ENCODE peak calls at places on chromosomes 13 and 19, in five cellular contexts. One of them, this sample, is unnamed.

GRCh38 chr13:61536443-61536842 is 120.8 kb upstream of the PCDH20 start:
- DNase-seq in choroid plexus epithelial cell: no peak
- DNase-seq in osteocyte: no peak
- DNase-seq in adrenal gland: no peak
- DNase-seq in Calu3: no peak
- DNase-seq in this sample: no peak

GRCh38 chr19:47037766-47038165 is 10.7 kb downstream of the TMEM160 start:
- DNase-seq in choroid plexus epithelial cell: no peak
- DNase-seq in osteocyte: no peak
- DNase-seq in Calu3: no peak
- DNase-seq in adrenal gland: no peak
- DNase-seq in this sample: no peak

GRCh38 chr13:109779074-109779473 is 7.3 kb downstream of the IRS2 start:
- DNase-seq in Calu3: no peak
- DNase-seq in osteocyte: no peak
- DNase-seq in choroid plexus epithelial cell: no peak
- DNase-seq in adrenal gland: no peak
- DNase-seq in this sample: no peak

GRCh38 chr13:29496241-29496712 is 99.2 kb downstream of the SLC7A1 start:
- DNase-seq in osteocyte: no peak
- DNase-seq in choroid plexus epithelial cell: no peak
- DNase-seq in adrenal gland: no peak
- DNase-seq in Calu3: peak
- DNase-seq in this sample: peak

GRCh38 chr13:107043016-107043957 is 475.4 kb upstream of the ARGLU1 start:
- DNase-seq in osteocyte: no peak
- DNase-seq in Calu3: no peak
- DNase-seq in choroid plexus epithelial cell: no peak
- DNase-seq in adrenal gland: no peak
- DNase-seq in this sample: no peak

GRCh38 chr19:24033308-24033961 is 53.6 kb upstream of the ZNF254 start:
- DNase-seq in choroid plexus epithelial cell: peak
- DNase-seq in adrenal gland: peak
- DNase-seq in osteocyte: peak
- DNase-seq in Calu3: peak
- DNase-seq in this sample: peak

GRCh38 chr13:111006508-111007031 is 91.7 kb upstream of the ANKRD10 start:
- DNase-seq in choroid plexus epithelial cell: peak
- DNase-seq in adrenal gland: peak
- DNase-seq in osteocyte: no peak
- DNase-seq in Calu3: no peak
- DNase-seq in this sample: no peak

GRCh38 chr19:19642506-19643157 is 825 bp downstream of the GMIP start:
- DNase-seq in Calu3: no peak
- DNase-seq in osteocyte: no peak
- DNase-seq in choroid plexus epithelial cell: no peak
- DNase-seq in adrenal gland: no peak
- DNase-seq in this sample: peak

GRCh38 chr19:41933131-41933458 is 4.8 kb upstream of the ERFL start:
- DNase-seq in osteocyte: no peak
- DNase-seq in Calu3: no peak
- DNase-seq in adrenal gland: no peak
- DNase-seq in choroid plexus epithelial cell: no peak
- DNase-seq in this sample: no peak

GRCh38 chr19:20470345-20471119 is 95.0 kb downstream of the ZNF737 start:
- DNase-seq in Calu3: no peak
- DNase-seq in adrenal gland: no peak
- DNase-seq in osteocyte: no peak
- DNase-seq in choroid plexus epithelial cell: no peak
- DNase-seq in this sample: no peak

GRCh38 chr13:36848228-36848982 is 29.4 kb downstream of the RFXAP start:
- DNase-seq in choroid plexus epithelial cell: peak
- DNase-seq in osteocyte: no peak
- DNase-seq in adrenal gland: no peak
- DNase-seq in Calu3: peak
- DNase-seq in this sample: peak

GRCh38 chr19:8110931-8111330 is 38.5 kb downstream of the FBN3 start:
- DNase-seq in Calu3: no peak
- DNase-seq in adrenal gland: no peak
- DNase-seq in osteocyte: no peak
- DNase-seq in choroid plexus epithelial cell: no peak
- DNase-seq in this sample: no peak

GRCh38 chr13:38582133-38582532 is 104.7 kb upstream of the FREM2 start:
- DNase-seq in choroid plexus epithelial cell: peak
- DNase-seq in adrenal gland: no peak
- DNase-seq in Calu3: peak
- DNase-seq in osteocyte: no peak
- DNase-seq in this sample: peak
- TF ChIP-seq CTCF in choroid plexus epithelial cell: peak
- TF ChIP-seq CTCF in adrenal gland: peak
- TF ChIP-seq CTCF in Calu3: peak
- TF ChIP-seq CTCF in osteocyte: peak
- TF ChIP-seq CTCF in this sample: peak

GRCh38 chr13:44116562-44117315 is 237.0 kb downstream of the LACC1 start:
- DNase-seq in Calu3: no peak
- DNase-seq in osteocyte: no peak
- DNase-seq in choroid plexus epithelial cell: peak
- DNase-seq in adrenal gland: no peak
- DNase-seq in this sample: no peak
- TF ChIP-seq CTCF in Calu3: no peak
- TF ChIP-seq CTCF in osteocyte: no peak
- TF ChIP-seq CTCF in choroid plexus epithelial cell: peak
- TF ChIP-seq CTCF in adrenal gland: no peak
- TF ChIP-seq CTCF in this sample: no peak

GRCh38 chr19:1364070-1364719 is 19.5 kb upstream of the NDUFS7 start:
- DNase-seq in adrenal gland: no peak
- DNase-seq in Calu3: no peak
- DNase-seq in choroid plexus epithelial cell: peak
- DNase-seq in osteocyte: no peak
- DNase-seq in this sample: no peak
- TF ChIP-seq CTCF in adrenal gland: no peak
- TF ChIP-seq CTCF in Calu3: no peak
- TF ChIP-seq CTCF in choroid plexus epithelial cell: peak
- TF ChIP-seq CTCF in osteocyte: peak
- TF ChIP-seq CTCF in this sample: no peak

GRCh38 chr19:55099557-55100506 is 17.6 kb downstream of the PPP1R12C start:
- DNase-seq in Calu3: peak
- DNase-seq in osteocyte: no peak
- DNase-seq in adrenal gland: peak
- DNase-seq in choroid plexus epithelial cell: no peak
- DNase-seq in this sample: no peak
- TF ChIP-seq CTCF in Calu3: no peak
- TF ChIP-seq CTCF in osteocyte: peak
- TF ChIP-seq CTCF in adrenal gland: no peak
- TF ChIP-seq CTCF in choroid plexus epithelial cell: peak
- TF ChIP-seq CTCF in this sample: no peak

GRCh38 chr13:43196171-43196611 is 172.8 kb downstream of the DNAJC15 start:
- DNase-seq in choroid plexus epithelial cell: peak
- DNase-seq in Calu3: no peak
- DNase-seq in osteocyte: no peak
- DNase-seq in adrenal gland: no peak
- DNase-seq in this sample: peak
- TF ChIP-seq CTCF in choroid plexus epithelial cell: peak
- TF ChIP-seq CTCF in Calu3: no peak
- TF ChIP-seq CTCF in osteocyte: no peak
- TF ChIP-seq CTCF in adrenal gland: no peak
- TF ChIP-seq CTCF in this sample: no peak

DNA sequence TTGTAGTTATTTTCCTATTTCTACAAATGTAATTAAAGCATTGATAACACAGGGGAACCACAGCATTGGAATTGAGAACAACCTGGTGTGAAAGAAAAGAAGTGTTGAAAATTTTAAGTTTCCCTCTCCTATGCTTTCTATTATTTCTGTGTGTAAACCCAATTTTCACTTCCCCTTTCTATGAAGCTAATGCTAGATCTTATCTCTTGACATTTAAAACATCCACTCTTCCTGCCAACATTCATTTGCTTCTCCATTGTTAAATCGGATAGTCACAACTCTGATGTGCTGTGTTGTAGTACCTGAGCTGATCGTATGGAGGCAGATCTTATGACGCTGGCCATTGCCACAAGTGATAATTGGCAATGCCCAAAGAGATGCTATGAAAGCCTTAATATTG is 203.0 kb downstream of the ITGBL1 start:
- DNase-seq in osteocyte: no peak
- DNase-seq in choroid plexus epithelial cell: no peak
- DNase-seq in Calu3: no peak
- DNase-seq in adrenal gland: no peak
- DNase-seq in this sample: no peak
- TF ChIP-seq CTCF in osteocyte: no peak
- TF ChIP-seq CTCF in choroid plexus epithelial cell: no peak
- TF ChIP-seq CTCF in Calu3: no peak
- TF ChIP-seq CTCF in adrenal gland: no peak
- TF ChIP-seq CTCF in this sample: no peak

DNA sequence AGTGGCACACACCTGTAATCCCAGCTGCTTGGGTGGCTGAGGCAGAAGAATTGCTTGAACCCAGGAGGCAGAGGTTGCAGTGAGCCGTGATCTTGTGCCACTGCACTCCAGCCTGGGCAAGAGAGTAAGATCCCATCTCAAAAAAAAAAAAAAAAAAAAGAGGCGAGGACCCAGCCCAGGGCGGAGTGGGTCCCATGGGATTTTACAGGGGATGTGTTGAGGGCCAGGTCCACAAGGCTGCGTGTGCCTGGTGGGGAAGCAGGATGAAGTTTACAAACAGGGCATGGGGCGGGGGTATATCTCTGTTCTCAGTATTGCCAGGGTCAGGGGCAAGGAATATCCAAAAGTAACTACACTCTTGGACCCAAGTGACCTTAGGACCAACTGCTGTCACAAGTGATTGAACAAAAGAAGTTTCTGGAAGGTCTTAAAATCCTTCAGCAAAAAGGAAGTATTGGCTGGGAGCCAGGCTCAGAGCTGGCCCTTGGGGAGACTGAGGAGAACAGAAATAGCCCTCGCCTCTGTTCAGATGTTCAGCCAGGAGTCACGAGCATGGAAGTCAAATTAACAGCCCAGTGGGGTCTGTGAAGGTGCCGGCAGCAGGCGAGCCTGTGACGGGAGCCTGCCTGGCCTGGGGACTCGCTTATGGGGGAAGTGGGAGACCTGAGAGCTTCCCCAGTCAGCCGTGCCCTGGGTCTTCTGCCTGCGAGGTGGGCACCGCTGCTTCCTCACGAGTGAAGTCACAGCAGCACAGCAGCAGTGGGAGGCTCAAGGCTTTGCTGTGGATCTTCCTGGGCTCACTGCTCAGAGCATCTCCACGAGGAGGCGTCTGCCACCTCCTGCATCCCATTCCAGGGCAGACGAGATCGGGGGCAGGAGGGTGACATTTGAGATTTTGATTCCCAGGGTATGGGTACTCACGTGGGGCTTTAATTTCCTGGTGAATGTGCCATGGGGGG is 6.4 kb downstream of the MYO9B start:
- DNase-seq in adrenal gland: no peak
- DNase-seq in choroid plexus epithelial cell: peak
- DNase-seq in Calu3: no peak
- DNase-seq in osteocyte: no peak
- DNase-seq in this sample: no peak
- TF ChIP-seq CTCF in adrenal gland: no peak
- TF ChIP-seq CTCF in choroid plexus epithelial cell: no peak
- TF ChIP-seq CTCF in Calu3: no peak
- TF ChIP-seq CTCF in osteocyte: no peak
- TF ChIP-seq CTCF in this sample: no peak

GRCh38 chr13:60348097-60348496 is 48.9 kb upstream of the TDRD3 start:
- DNase-seq in osteocyte: no peak
- DNase-seq in adrenal gland: no peak
- DNase-seq in choroid plexus epithelial cell: no peak
- DNase-seq in Calu3: no peak
- DNase-seq in this sample: no peak

GRCh38 chr13:60351326-60351725 is 45.7 kb upstream of the TDRD3 start:
- DNase-seq in adrenal gland: no peak
- DNase-seq in osteocyte: no peak
- DNase-seq in Calu3: no peak
- DNase-seq in choroid plexus epithelial cell: peak
- DNase-seq in this sample: peak

GRCh38 chr13:60352644-60353043 is 44.4 kb upstream of the TDRD3 start:
- DNase-seq in adrenal gland: no peak
- DNase-seq in Calu3: no peak
- DNase-seq in choroid plexus epithelial cell: no peak
- DNase-seq in osteocyte: no peak
- DNase-seq in this sample: no peak

GRCh38 chr13:60347174-60347573 is 49.8 kb upstream of the TDRD3 start:
- DNase-seq in osteocyte: no peak
- DNase-seq in choroid plexus epithelial cell: no peak
- DNase-seq in Calu3: no peak
- DNase-seq in adrenal gland: no peak
- DNase-seq in this sample: no peak

DNA sequence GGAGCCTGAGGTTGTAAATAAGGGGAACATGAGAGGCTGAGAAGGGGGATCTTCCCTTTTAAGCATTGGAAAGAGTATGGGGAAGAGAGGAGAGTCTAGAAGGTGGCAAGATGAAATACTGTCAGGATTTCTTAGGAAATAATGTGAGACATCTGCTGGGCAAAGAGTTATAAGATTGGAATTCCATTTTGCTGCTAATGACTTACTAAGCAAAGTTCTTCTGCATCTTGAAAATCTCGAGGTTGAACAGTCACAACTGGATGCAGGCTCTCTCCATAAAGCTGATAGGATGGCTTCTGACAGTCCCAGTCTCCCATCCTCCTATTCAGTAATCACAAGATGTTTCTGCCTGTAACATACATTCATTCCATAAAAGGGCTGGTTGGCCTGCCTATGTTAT is 45.2 kb upstream of the TDRD3 start:
- DNase-seq in osteocyte: no peak
- DNase-seq in choroid plexus epithelial cell: peak
- DNase-seq in Calu3: no peak
- DNase-seq in adrenal gland: no peak
- DNase-seq in this sample: no peak
- TF ChIP-seq CTCF in osteocyte: no peak
- TF ChIP-seq CTCF in choroid plexus epithelial cell: no peak
- TF ChIP-seq CTCF in Calu3: no peak
- TF ChIP-seq CTCF in adrenal gland: no peak
- TF ChIP-seq CTCF in this sample: no peak

DNA sequence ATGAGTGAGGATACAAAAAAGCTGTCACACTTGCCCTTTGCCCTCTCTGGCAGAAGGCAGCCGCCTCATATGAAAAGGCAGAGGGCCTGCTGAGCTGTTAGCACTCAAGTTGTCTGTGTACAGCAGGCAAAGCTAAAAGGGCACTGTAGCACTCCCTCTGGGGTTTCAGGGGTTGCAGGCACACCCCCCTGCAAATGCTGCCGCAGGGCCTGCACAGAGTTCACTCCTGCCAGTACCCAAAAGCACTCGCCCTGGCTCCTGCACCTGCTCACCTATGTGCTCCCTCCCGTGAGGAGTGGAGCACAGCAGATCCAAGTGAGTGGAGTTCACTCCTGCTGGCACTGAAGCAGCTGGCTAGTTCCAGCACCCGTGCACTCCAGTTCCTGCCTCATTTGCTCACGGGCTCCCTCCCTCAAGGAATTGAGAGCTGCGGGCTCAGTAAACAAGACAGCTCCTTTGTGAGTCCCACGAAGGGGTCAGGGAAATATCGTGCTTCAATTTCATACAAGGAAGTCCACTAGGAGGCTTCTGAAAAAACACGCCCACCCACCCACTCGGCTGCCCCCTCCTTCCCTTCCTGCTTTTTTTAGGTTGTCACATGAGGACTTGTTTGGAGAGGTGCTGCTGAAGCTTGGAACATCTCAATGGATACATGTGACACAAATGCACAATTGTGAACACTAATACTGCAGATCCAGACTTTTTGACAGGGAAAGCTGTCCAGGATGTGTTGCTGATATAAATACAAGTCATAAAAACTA is 9.9 kb upstream of the RCBTB2 start:
- DNase-seq in Calu3: peak
- DNase-seq in choroid plexus epithelial cell: peak
- DNase-seq in adrenal gland: peak
- DNase-seq in osteocyte: no peak
- DNase-seq in this sample: no peak
- TF ChIP-seq CTCF in Calu3: no peak
- TF ChIP-seq CTCF in choroid plexus epithelial cell: peak
- TF ChIP-seq CTCF in adrenal gland: no peak
- TF ChIP-seq CTCF in osteocyte: peak
- TF ChIP-seq CTCF in this sample: no peak

This sample was measured in MCF 10A.